ENCODE peak calls at places on chromosomes 16 and 17, in nine cellular contexts. A is left ventricle myocardium inferior, V is PC-3, R is heart left ventricle, S is prostate gland, C is heart right ventricle, K is mucosa of descending colon, J is endodermal cell, P is cardiac muscle cell. I is an unnamed sample. For H3K36me3, the result is how much of the 10 kb centered on the place peaks cover.

GRCh38 chr17:58285422-58285810 is 4.7 kb upstream of the MPO start:
- DNase-seq in K (no peak), C (no peak), S (no peak), R (no peak), A (no peak), P (peak), J (no peak), V (peak), I (no peak)

GRCh38 chr16:68732068-68732680 is 4.9 kb upstream of the CDH1 start:
- DNase-seq in R (no peak), C (no peak), S (peak), A (no peak), P (peak), K (peak), V (peak), J (peak), I (peak)

GRCh38 chr17:81710514-81711308 is 1.4 kb upstream of the SLC25A10 start:
- DNase-seq in A (no peak), P (peak), V (peak), R (no peak), J (peak), C (no peak), S (no peak), K (peak), I (peak)

GRCh38 chr16:87454391-87454790 is 38.4 kb downstream of the ZCCHC14 start:
- DNase-seq in C (no peak), P (no peak), K (no peak), S (no peak), J (no peak), V (no peak), A (no peak), R (no peak), I (no peak)

GRCh38 chr16:67071476-67072048 is 38.2 kb upstream of the PHAF1 start:
- DNase-seq in P (no peak), K (no peak), R (no peak), J (no peak), A (no peak), V (no peak), C (no peak), S (no peak), I (no peak)

GRCh38 chr16:85545227-85545818 is 67.8 kb upstream of the GSE1 start:
- DNase-seq in S (no peak), J (no peak), K (no peak), C (no peak), R (no peak), V (no peak), A (no peak), P (no peak), I (no peak)

GRCh38 chr17:50558955-50559614 is 1.4 kb upstream of the CACNA1G start:
- DNase-seq in S (no peak), R (no peak), A (no peak), C (no peak), V (no peak), J (peak), K (peak), P (no peak), I (peak)

GRCh38 chr17:82436601-82437324 is 13.8 kb downstream of the CYBC1 start:
- DNase-seq in V (no peak), A (no peak), S (no peak), K (peak), C (no peak), P (no peak), J (peak), R (no peak), I (no peak)

GRCh38 chr17:6893382-6894205 is 62.1 kb upstream of the TEKT1 start:
- DNase-seq in R (no peak), K (no peak), A (no peak), S (no peak), P (no peak), V (no peak), C (no peak), J (peak), I (peak)

GRCh38 chr17:38761612-38762011 is 9.1 kb downstream of the PSMB3 start:
- DNase-seq in A (no peak), P (peak), C (no peak), V (peak), K (no peak), J (peak), R (no peak), S (no peak), I (peak)

GRCh38 chr17:27620721-27621120 is 10.3 kb upstream of the LGALS9 start:
- DNase-seq in K (no peak), V (no peak), S (no peak), P (no peak), R (no peak), J (no peak), A (no peak), C (no peak), I (no peak)
- H3K36me3 ChIP-seq in K (under half), V (under half), S (under half), P (under half), R (half or more), J (under half), A (half or more), C (under half), I (under half)

DNA sequence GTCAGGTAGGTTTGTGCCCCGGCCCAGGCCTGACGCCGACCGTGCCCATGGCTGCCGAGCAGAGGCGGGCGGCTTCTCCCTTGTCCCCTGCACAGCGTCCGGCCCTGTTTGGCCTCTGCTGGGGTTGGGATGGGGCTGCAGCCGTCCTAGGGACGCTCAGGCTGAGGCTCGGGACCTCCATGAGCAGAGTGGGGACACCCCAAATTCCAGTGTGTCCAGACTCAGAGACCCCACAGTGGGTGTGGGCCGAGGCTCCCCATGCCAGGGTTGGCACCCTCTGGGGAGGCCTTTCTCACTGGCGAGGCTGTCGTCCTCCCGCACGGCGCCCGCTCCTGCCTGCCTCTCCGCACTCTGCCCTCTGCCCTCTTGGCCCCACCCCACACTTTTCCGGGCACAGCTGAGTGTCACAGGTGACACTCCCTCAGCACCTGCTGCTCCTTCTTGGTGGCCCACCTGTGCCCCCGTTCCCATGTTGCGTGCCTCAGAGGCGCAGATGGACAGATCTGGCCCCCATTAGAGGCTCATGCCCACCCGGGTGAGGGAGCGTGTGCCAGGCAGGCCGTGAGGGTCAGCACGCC is 16.1 kb downstream of the TRAF7 start:
- DNase-seq in P (no peak), C (no peak), K (no peak), S (no peak), A (no peak), V (no peak), J (no peak), R (no peak), I (no peak)
- H3K36me3 ChIP-seq in P (under half), C (under half), K (under half), S (under half), A (half or more), V (under half), J (under half), R (half or more), I (under half)

DNA sequence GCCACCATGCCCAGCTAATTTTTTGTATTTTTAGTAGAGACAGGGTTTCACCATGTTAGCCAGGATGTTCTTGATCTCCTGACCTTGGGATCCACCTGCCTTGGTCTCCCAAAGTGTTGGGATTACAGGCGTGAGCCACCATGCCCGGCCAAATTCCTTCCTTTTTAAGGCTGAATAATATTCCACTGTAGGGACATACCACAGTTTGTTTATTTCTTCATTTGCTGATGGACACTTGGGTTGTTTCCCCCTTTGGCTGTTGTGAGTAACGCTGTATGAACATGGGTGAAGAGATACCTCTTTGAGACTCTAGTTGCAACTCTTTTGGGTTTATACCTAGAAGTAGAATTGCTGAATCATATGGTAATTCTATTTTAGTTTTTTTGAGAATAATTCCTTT is 13.1 kb upstream of the MGAT5B start:
- DNase-seq in S (no peak), A (no peak), C (no peak), V (no peak), J (no peak), K (no peak), R (no peak), P (no peak), I (no peak)
- H3K36me3 ChIP-seq in S (under half), A (under half), C (under half), V (under half), J (under half), K (under half), R (under half), P (under half), I (under half)

GRCh38 chr17:522912-523311 is 170.3 kb upstream of the RPH3AL start:
- DNase-seq in J (peak), R (no peak), V (no peak), A (no peak), P (no peak), K (no peak), S (no peak), C (no peak), I (peak)
- H3K36me3 ChIP-seq in J (under half), R (under half), V (under half), A (under half), P (under half), K (under half), S (under half), C (under half), I (under half)